ENCODE peak calls at places on chromosomes 7 and 10, in ten cellular contexts. R, M, I, G, D, Z, A, V, L and K are unnamed samples.
A peak's percentile ranks its signal among the peaks of the same experiment; 100 is the strongest.

GRCh38 chr10:8051109-8051781 is 3.2 kb upstream of the GATA3 start:
- DNase-seq in R (no peak), M (no peak), I (no peak), G (no peak), D (no peak), Z (no peak), A (no peak), V (no peak), L (no peak), K (no peak)

GRCh38 chr7:4097001-4097609 is 585.0 kb upstream of the FOXK1 start:
- DNase-seq in R (no peak), M (no peak), I (no peak), G (no peak), D (no peak), Z (no peak), A (no peak), V (no peak), L (no peak), K (no peak)

GRCh38 chr7:48760528-48761265 is 163.7 kb upstream of the CDC14C start:
- DNase-seq in R (no peak), M (no peak), I (no peak), G (no peak), D (no peak), Z (peak; percentile 6), A (no peak), V (no peak), L (no peak), K (no peak)

GRCh38 chr10:114401195-114401741 is 3.0 kb downstream of the AFAP1L2 start:
- DNase-seq in R (no peak), M (no peak), I (no peak), G (no peak), D (no peak), Z (peak; percentile 78), A (peak; percentile 69), V (peak; percentile 90), L (peak; percentile 94), K (no peak)

GRCh38 chr7:12951397-12951801 is 264.0 kb downstream of the ARL4A start:
- DNase-seq in R (no peak), M (no peak), I (no peak), G (no peak), D (no peak), Z (peak; percentile 36), A (no peak), V (peak; percentile 58), L (peak; percentile 87), K (no peak)

GRCh38 chr10:33676606-33677005 is 342.1 kb upstream of the NRP1 start:
- DNase-seq in R (no peak), M (no peak), I (no peak), G (no peak), D (no peak), Z (no peak), A (no peak), V (no peak), L (no peak), K (no peak)

GRCh38 chr10:100986952-100987684 is at the start of the genes MRPL43 and TWNK:
- DNase-seq in R (peak; percentile 94), M (peak; percentile 95), I (peak; percentile 76), G (peak; percentile 79), D (peak; percentile 84), Z (peak; percentile 93), A (peak; percentile 77), V (peak; percentile 78), L (peak; percentile 68), K (peak; percentile 86)

GRCh38 chr7:26485421-26486019 is 193.9 kb downstream of the SNX10 start:
- DNase-seq in R (no peak), M (no peak), I (no peak), G (no peak), D (no peak), Z (no peak), A (no peak), V (no peak), L (no peak), K (no peak)

GRCh38 chr10:6297951-6298381 is 95.2 kb downstream of the PFKFB3 start:
- DNase-seq in R (no peak), M (no peak), I (no peak), G (no peak), D (no peak), Z (no peak), A (no peak), V (peak; percentile 53), L (no peak), K (no peak)